ENCODE peak calls at places on chromosomes 16 and 17, in ten cellular contexts. G, I, M, J, T, Y, N, W, V and K are unnamed samples.

GRCh38 chr17:17412331-17412730 is 64.5 kb upstream of the MED9 start:
- DNase-seq in I (no peak), Y (no peak), W (no peak), G (no peak), T (no peak), N (no peak), M (no peak), V (no peak), J (no peak), K (no peak)

GRCh38 chr16:84096447-84097005 is 20.2 kb downstream of the MBTPS1 start:
- DNase-seq in Y (no peak), N (no peak), V (no peak), I (peak; percentile 72), W (no peak), T (no peak), G (peak; percentile 74), M (peak; percentile 48), J (no peak), K (no peak)

GRCh38 chr16:13866073-13866472 is 53.9 kb upstream of the ERCC4 start:
- DNase-seq in M (peak; percentile 89), G (peak; percentile 64), N (peak; percentile 72), W (no peak), T (peak; percentile 77), Y (peak; percentile 94), I (peak; percentile 70), J (no peak), V (peak; percentile 3), K (peak; percentile 32)

GRCh38 chr17:43891851-43892671 is 15.3 kb downstream of the MPP2 start:
- DNase-seq in W (no peak), V (no peak), Y (peak; percentile 53), J (no peak), G (no peak), I (no peak), N (no peak), M (no peak), T (no peak), K (no peak)

GRCh38 chr17:72189781-72190593 is 69.2 kb downstream of the SOX9 start:
- DNase-seq in T (no peak), M (no peak), Y (no peak), N (no peak), G (no peak), I (no peak), V (no peak), J (no peak), W (no peak), K (no peak)

GRCh38 chr17:49280061-49280460 is 49.5 kb upstream of the PHOSPHO1 start:
- DNase-seq in G (peak; percentile 6), W (no peak), M (no peak), T (no peak), Y (no peak), I (no peak), V (no peak), N (no peak), J (no peak), K (no peak)

GRCh38 chr17:31467502-31468256 is 76.2 kb downstream of the RAB11FIP4 start:
- DNase-seq in G (no peak), M (peak; percentile 82), T (no peak), V (no peak), W (no peak), Y (peak; percentile 44), I (no peak), N (no peak), J (no peak), K (no peak)

GRCh38 chr17:28563475-28563874 is 7.8 kb downstream of the PIGS start:
- DNase-seq in I (no peak), Y (no peak), W (no peak), T (no peak), M (no peak), G (no peak), J (no peak), N (no peak), V (no peak), K (no peak)

GRCh38 chr16:80144191-80144590 is 396.6 kb upstream of the DYNLRB2 start:
- DNase-seq in W (no peak), V (no peak), I (no peak), N (no peak), G (no peak), Y (no peak), M (no peak), T (no peak), J (peak; percentile 72), K (peak; percentile 9)

GRCh38 chr16:662597-662996 is 5.3 kb upstream of the RHOT2 start:
- DNase-seq in T (no peak), V (no peak), W (no peak), N (no peak), M (no peak), J (no peak), G (no peak), I (no peak), Y (no peak), K (no peak)

GRCh38 chr17:8382052-8382879 is 727 bp downstream of the RPL26 start:
- DNase-seq in I (no peak), V (no peak), M (no peak), G (no peak), N (no peak), J (no peak), T (peak; percentile 23), Y (no peak), W (no peak), K (no peak)

GRCh38 chr16:88769617-88770458 is 15.2 kb downstream of the PIEZO1 start:
- DNase-seq in N (no peak), M (no peak), T (peak; percentile 97), J (no peak), V (no peak), I (peak; percentile 82), Y (peak; percentile 93), G (peak; percentile 82), W (no peak), K (peak; percentile 86)

GRCh38 chr16:31452631-31453106 is 6.6 kb upstream of the ARMC5 start:
- DNase-seq in W (no peak), V (no peak), J (no peak), G (no peak), M (no peak), I (no peak), Y (peak; percentile 42), T (peak; percentile 72), N (no peak), K (no peak)

GRCh38 chr16:19765860-19766553 is 47.9 kb downstream of the IQCK start:
- DNase-seq in N (no peak), W (no peak), I (peak; percentile 13), Y (no peak), V (no peak), J (no peak), T (no peak), G (peak; percentile 50), M (peak; percentile 68), K (no peak)

GRCh38 chr16:13056607-13057006 is 155.2 kb downstream of the SHISA9 start:
- DNase-seq in M (no peak), J (peak; percentile 45), G (no peak), I (no peak), V (no peak), N (no peak), W (no peak), Y (no peak), T (no peak), K (no peak)

GRCh38 chr16:24978370-24978914 is 36.7 kb downstream of the ARHGAP17 start:
- DNase-seq in W (no peak), G (no peak), T (no peak), V (no peak), N (no peak), J (peak; percentile 77), M (no peak), Y (no peak), I (no peak), K (no peak)

GRCh38 chr16:67404740-67405226 is 11.5 kb upstream of the TPPP3 start:
- DNase-seq in N (peak; percentile 89), T (no peak), Y (no peak), G (peak; percentile 89), I (peak; percentile 99), M (peak; percentile 88), W (no peak), V (no peak), J (no peak), K (no peak)

GRCh38 chr17:75271955-75272847 is 1.2 kb upstream of the MIF4GD start:
- DNase-seq in V (no peak), N (no peak), I (peak; percentile 17), J (no peak), T (no peak), W (no peak), M (no peak), Y (no peak), G (no peak), K (no peak)
- TF ChIP-seq POLR2AphosphoS5 in V (no peak), N (peak; percentile 46), I (no peak), J (peak; percentile 65), T (peak; percentile 30), W (peak; percentile 21), M (no peak), Y (no peak), G (no peak), K (peak; percentile 76)

GRCh38 chr17:1645207-1646171 is at the start of gene SCARF1:
- DNase-seq in Y (no peak), V (no peak), N (no peak), M (no peak), T (no peak), G (peak; percentile 73), I (no peak), W (no peak), J (no peak), K (no peak)
- TF ChIP-seq POLR2AphosphoS5 in Y (no peak), V (no peak), N (no peak), M (peak; percentile 11), T (no peak), G (peak; percentile 54), I (peak; percentile 38), W (no peak), J (no peak), K (no peak)

DNA sequence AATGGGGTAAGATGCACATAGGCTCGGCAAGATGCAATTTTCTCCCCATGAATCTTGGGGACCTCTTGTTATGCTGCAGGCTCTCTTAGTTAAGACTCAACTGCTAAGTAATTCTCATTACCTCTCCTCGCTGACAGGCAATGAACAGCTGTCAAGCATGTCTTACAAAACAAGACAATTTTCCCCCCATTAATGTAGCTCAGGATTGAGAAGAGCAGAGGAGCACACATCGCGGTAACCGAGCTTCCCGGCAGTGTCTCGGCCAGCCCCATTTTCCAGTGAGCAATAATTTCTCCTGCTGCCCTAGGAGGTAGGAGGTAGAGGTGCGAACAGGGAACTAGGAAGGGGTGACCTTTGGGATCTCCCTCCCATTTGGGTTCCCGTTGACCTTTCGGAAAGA is 272.1 kb downstream of the HAPSTR1 start:
- DNase-seq in N (no peak), W (no peak), I (no peak), Y (no peak), M (no peak), J (no peak), G (no peak), V (no peak), T (no peak), K (no peak)
- TF ChIP-seq POLR2AphosphoS5 in N (no peak), W (no peak), I (no peak), Y (no peak), M (no peak), J (no peak), G (no peak), V (no peak), T (no peak), K (no peak)

DNA sequence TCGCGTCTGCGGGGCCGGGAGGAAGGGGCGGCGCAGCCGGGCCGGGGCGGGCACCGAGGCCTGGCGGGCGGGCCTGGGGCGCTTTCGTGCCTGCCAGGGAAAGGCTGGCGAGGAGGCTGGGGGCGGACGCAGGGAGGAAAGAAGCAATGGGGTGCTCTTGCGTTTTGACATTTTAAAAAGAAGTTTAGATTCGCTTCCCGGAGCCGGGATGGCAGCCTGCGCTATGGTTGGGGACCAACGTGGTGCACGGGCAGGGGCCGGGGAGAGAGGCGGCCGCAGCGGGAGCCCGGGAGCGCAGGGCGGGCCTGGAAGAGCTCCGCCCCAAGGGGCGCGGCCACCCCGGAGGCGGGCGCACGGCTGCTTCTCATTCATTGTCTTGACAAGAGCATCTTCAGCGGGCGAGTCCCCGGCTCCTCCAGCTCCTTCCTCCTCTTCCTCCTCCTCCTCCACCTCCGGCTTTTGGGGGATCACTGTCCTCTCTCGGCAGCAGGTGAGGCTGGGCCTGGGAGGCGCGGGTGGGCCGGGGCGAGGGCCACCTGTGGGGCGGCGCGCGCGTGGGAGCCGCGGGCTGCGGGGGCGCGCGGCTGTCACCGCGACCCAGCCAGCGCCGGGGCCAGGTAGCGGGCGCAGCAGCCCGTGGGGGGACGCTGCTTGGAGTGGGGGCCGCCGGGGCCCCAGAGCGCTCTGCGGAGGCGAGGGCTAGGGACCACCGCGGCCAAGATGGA is at the start of gene CORO1A:
- DNase-seq in T (peak; percentile 88), I (peak; percentile 77), J (peak; percentile 32), M (peak; percentile 86), Y (peak; percentile 92), V (peak; percentile 96), W (peak; percentile 24), N (no peak), G (peak; percentile 91), K (peak; percentile 69)
- TF ChIP-seq POLR2AphosphoS5 in T (no peak), I (peak; percentile 17), J (peak; percentile 73), M (peak; percentile 50), Y (peak; percentile 66), V (peak; percentile 63), W (peak; percentile 65), N (peak; percentile 77), G (peak; percentile 23), K (peak; percentile 74)